ENCODE peak calls at places on chromosome 7, in six cellular contexts. M, P, Y, S, U and W are unnamed samples.

GRCh38 chr7:150586778-150587152 is 19.6 kb downstream of the GIMAP4 start:
- DNase-seq in S (no peak), M (no peak), P (no peak), U (no peak), Y (no peak), W (no peak)

GRCh38 chr7:1569016-1569415 is 816 bp downstream of the PSMG3 start:
- DNase-seq in Y (no peak), M (no peak), S (peak; percentile 53), U (peak; percentile 41), P (no peak), W (no peak)

GRCh38 chr7:28813238-28813962 is 144.7 kb downstream of the TRIL start:
- DNase-seq in P (no peak), Y (no peak), M (no peak), S (no peak), U (no peak), W (no peak)

GRCh38 chr7:136911362-136911761 is 42.9 kb downstream of the CHRM2 start:
- DNase-seq in P (no peak), U (peak; percentile 65), Y (no peak), S (no peak), M (no peak), W (no peak)

GRCh38 chr7:47371733-47372368 is 210.1 kb downstream of the TNS3 start:
- DNase-seq in P (no peak), M (no peak), S (no peak), Y (no peak), U (peak; percentile 65), W (no peak)

GRCh38 chr7:1850111-1850975 is 180.3 kb downstream of the ELFN1 start:
- DNase-seq in U (no peak), P (no peak), S (no peak), Y (no peak), M (no peak), W (no peak)

GRCh38 chr7:123747089-123747488 is 1.7 kb downstream of the WASL start:
- DNase-seq in P (peak; percentile 11), U (no peak), Y (no peak), S (peak; percentile 56), M (no peak), W (peak; percentile 18)

GRCh38 chr7:112854169-112854568 is 64.0 kb upstream of the TMEM168 start:
- DNase-seq in Y (no peak), P (no peak), S (no peak), M (no peak), U (no peak), W (no peak)

GRCh38 chr7:115056019-115056418 is 134.1 kb downstream of the MDFIC start:
- DNase-seq in U (no peak), M (no peak), S (no peak), P (no peak), Y (no peak), W (no peak)

GRCh38 chr7:37119296-37119695 is 329.4 kb downstream of the ELMO1 start:
- DNase-seq in Y (no peak), U (no peak), P (no peak), M (no peak), S (no peak), W (no peak)

GRCh38 chr7:35504365-35504764 is 190.6 kb downstream of the HERPUD2 start:
- DNase-seq in P (no peak), S (peak; percentile 56), U (no peak), M (no peak), Y (no peak), W (no peak)

GRCh38 chr7:75650062-75650461 is 88.7 kb downstream of the HIP1 start:
- DNase-seq in S (no peak), Y (no peak), U (no peak), M (no peak), P (no peak), W (no peak)

GRCh38 chr7:129066290-129067131 is 11.6 kb upstream of the TNPO3 start:
- DNase-seq in U (peak; percentile 77), S (no peak), Y (no peak), P (no peak), M (no peak), W (no peak)

GRCh38 chr7:2800923-2801682 is 43.0 kb downstream of the GNA12 start:
- DNase-seq in U (peak; percentile 73), Y (no peak), P (no peak), S (no peak), M (no peak), W (no peak)

GRCh38 chr7:150390206-150390605 is 11.1 kb downstream of the ZNF775 start:
- DNase-seq in Y (no peak), S (no peak), M (no peak), P (no peak), U (peak; percentile 79), W (no peak)

GRCh38 chr7:29139191-29139590 is 7.1 kb downstream of the CPVL start:
- DNase-seq in Y (no peak), S (no peak), M (no peak), U (no peak), P (no peak), W (no peak)

GRCh38 chr7:108181073-108181985 is 51.2 kb upstream of the LAMB4 start:
- DNase-seq in P (peak; percentile 45), U (peak; percentile 67), M (peak; percentile 65), S (peak; percentile 79), Y (no peak), W (peak; percentile 26)

GRCh38 chr7:18345641-18346234 is 149.8 kb upstream of the HDAC9 start:
- DNase-seq in U (peak; percentile 46), M (peak; percentile 57), P (peak; percentile 47), S (peak; percentile 79), Y (peak; percentile 17), W (no peak)